ENCODE peak calls at places on chromosomes 2 and 18, in eight cellular contexts. Z is transverse colon, L is spleen, F is A549, D is ovary, H is sigmoid colon, I is body of pancreas, Y is right lobe of liver. B is an unnamed sample.
A peak's percentile ranks its signal among the peaks of the same experiment; 100 is the strongest.

GRCh38 chr2:17579605-17580318 is 39.3 kb downstream of the VSNL1 start:
- DNase-seq in I (no peak), H (no peak), Z (peak; percentile 39), Y (no peak), F (no peak), D (no peak), L (no peak), B (no peak)

GRCh38 chr2:1972948-1973347 is 228.6 kb upstream of the PXDN start:
- DNase-seq in D (no peak), F (no peak), L (no peak), H (no peak), I (no peak), Y (no peak), Z (no peak), B (no peak)

GRCh38 chr18:21272016-21272582 is 30.1 kb downstream of the GREB1L start:
- DNase-seq in L (no peak), D (no peak), F (no peak), Z (no peak), I (no peak), Y (no peak), H (no peak), B (no peak)

GRCh38 chr2:42217914-42218313 is 48.8 kb downstream of the EML4 start:
- DNase-seq in F (no peak), L (no peak), Y (no peak), H (no peak), D (no peak), I (no peak), Z (no peak), B (no peak)

GRCh38 chr2:130727286-130727924 is 1.5 kb upstream of the GPR148 start:
- DNase-seq in Z (peak; percentile 83), H (peak; percentile 87), I (peak; percentile 89), L (peak; percentile 92), D (peak; percentile 62), F (peak; percentile 32), Y (peak; percentile 69), B (peak; percentile 82)

GRCh38 chr2:55763721-55764120 is 70.1 kb upstream of the PNPT1 start:
- DNase-seq in H (no peak), D (no peak), F (no peak), Z (no peak), L (no peak), Y (no peak), I (no peak), B (no peak)

GRCh38 chr2:16014041-16014787 is 73.9 kb downstream of the MYCN start:
- DNase-seq in F (no peak), D (no peak), Z (peak; percentile 55), L (no peak), H (no peak), I (no peak), Y (no peak), B (no peak)

GRCh38 chr18:6520901-6521300 is 106.2 kb upstream of the L3MBTL4 start:
- DNase-seq in H (no peak), Y (no peak), F (no peak), I (no peak), D (no peak), L (no peak), Z (no peak), B (no peak)

GRCh38 chr2:222892321-222892720 is 31.5 kb downstream of the ACSL3 start:
- DNase-seq in I (no peak), Y (no peak), F (no peak), H (no peak), L (no peak), Z (no peak), D (no peak), B (no peak)

GRCh38 chr2:222887124-222887523 is 26.3 kb downstream of the ACSL3 start:
- DNase-seq in H (no peak), Z (no peak), D (no peak), F (no peak), I (no peak), Y (no peak), L (no peak), B (no peak)

GRCh38 chr2:222891890-222892289 is 31.1 kb downstream of the ACSL3 start:
- DNase-seq in Z (no peak), I (no peak), L (no peak), H (no peak), D (no peak), Y (no peak), F (no peak), B (no peak)

GRCh38 chr2:222884765-222885424 is 24.1 kb downstream of the ACSL3 start:
- DNase-seq in H (no peak), F (no peak), D (no peak), Z (no peak), L (no peak), I (no peak), Y (no peak), B (no peak)

GRCh38 chr2:222888716-222889115 is 27.9 kb downstream of the ACSL3 start:
- DNase-seq in Y (no peak), L (no peak), F (no peak), Z (no peak), I (no peak), H (no peak), D (no peak), B (no peak)
- H3K27ac ChIP-seq in Y (no peak overlapping the region), L (no peak overlapping the region), F (no peak overlapping the region), Z (no peak overlapping the region), I (no peak overlapping the region), H (no peak overlapping the region), D (no peak overlapping the region), B (no peak overlapping the region)

DNA sequence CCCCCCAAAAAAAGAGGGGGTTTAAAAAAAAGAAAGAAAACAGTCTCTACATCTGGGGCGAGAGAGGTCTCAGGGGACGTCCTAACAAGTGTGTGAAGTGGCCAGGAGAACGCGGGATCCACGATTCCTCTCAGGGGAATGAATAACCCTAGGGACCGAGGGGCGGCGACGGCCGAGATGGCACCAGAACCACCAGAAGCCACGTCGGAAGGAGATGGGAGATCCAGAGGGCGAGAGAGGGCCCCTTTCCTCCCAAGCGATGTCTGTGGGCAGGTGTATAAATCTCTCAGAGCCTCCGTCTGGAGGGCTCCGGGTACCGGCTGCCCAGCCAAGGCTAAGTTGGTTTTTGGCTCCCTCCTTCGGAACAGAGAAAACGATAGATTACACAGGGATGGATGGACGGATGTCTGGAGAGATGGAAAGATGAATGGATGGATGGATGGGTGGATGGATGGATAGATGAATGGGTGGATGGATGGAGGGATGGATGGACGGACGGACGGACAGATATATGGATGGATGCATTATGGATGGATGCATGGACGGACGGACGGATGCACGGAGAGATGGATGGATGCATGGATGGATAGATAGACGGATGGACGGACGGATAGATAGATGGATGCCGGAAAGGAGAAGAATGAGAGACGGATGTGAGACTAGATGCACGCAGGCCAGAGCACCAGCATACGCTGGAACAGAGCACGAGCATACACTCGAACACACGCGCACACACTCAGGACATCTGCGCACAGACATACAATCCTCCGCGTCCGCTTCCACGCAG is 1.6 kb downstream of the EPHA4 start:
- DNase-seq in F (no peak), L (no peak), Z (peak; percentile 18), H (no peak), D (peak; percentile 20), Y (no peak), I (peak; percentile 3), B (peak; percentile 31)
- TF ChIP-seq CTCF in F (no peak), L (no peak), Z (no peak), H (no peak), D (no peak), Y (no peak), I (no peak), B (no peak)

GRCh38 chr2:10811552-10811951 is 1.0 kb downstream of the PDIA6 start:
- DNase-seq in L (peak; percentile 75), F (no peak), Y (no peak), I (no peak), D (no peak), H (peak; percentile 56), Z (no peak), B (no peak)

GRCh38 chr2:10813085-10813748 is 632 bp upstream of the PDIA6 start:
- DNase-seq in Y (no peak), Z (no peak), I (no peak), L (no peak), F (no peak), H (peak; percentile 39), D (no peak), B (no peak)

GRCh38 chr2:10814142-10814541 is 1.6 kb upstream of the PDIA6 start:
- DNase-seq in L (peak; percentile 69), I (no peak), D (no peak), F (no peak), Y (no peak), H (peak; percentile 48), Z (no peak), B (no peak)

GRCh38 chr2:10810175-10811161 is 2.1 kb downstream of the PDIA6 start:
- DNase-seq in Y (no peak), D (no peak), L (no peak), F (no peak), I (no peak), H (peak; percentile 11), Z (no peak), B (no peak)

DNA sequence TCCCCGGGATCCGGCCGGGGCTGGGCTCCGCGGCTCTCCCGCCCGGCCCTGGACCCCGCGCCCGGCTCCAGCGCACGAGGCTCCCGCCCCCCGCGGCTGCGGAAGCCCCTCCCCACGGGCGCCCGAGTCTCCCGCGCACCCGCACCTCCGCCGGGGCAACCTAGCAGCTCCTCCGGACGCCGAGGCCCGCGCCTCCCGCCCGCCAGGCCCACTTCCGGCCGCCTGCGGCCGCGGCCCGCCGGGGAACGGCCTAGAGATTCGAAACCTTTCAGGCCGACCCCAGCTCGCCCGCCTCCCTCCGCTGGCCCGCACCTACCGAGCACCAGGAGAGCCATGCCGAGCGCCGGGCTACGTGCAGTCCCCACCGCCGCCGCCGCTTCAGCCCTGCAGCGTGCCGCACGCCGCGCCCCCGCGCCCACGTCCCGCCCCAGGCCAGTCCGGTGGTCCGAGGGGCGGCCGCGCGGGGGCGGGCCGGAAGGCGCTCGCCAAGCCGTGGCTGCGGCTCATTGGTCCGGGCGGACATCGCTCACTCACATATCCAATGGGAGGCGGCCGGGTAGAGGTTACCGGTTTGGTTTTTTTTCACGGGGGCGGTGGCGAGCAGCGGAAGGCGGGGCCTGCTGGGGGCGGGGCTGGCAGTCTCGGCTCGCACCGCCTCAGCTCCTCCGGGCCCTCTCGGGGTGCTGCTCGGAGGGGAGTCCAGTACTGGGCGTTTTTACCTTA is at the start of gene PDIA6:
- DNase-seq in I (peak; percentile 98), Y (peak; percentile 99), L (peak; percentile 97), Z (peak; percentile 98), H (peak; percentile 98), D (peak; percentile 98), F (peak; percentile 97), B (peak; percentile 97)
- TF ChIP-seq POLR2A in I (peak; percentile 70), Y (peak; percentile 95), L (no peak), Z (peak; percentile 58), H (no peak), D (peak; percentile 65), F (peak; percentile 76), B (peak; percentile 65)

GRCh38 chr2:27710176-27710575 is 46.5 kb downstream of the SLC4A1AP start:
- DNase-seq in Z (no peak), L (no peak), H (no peak), F (no peak), D (no peak), Y (no peak), I (no peak), B (no peak)

GRCh38 chr2:27708666-27709065 is 45.0 kb downstream of the SLC4A1AP start:
- DNase-seq in H (no peak), L (no peak), Z (no peak), F (no peak), Y (no peak), D (no peak), I (no peak), B (no peak)

GRCh38 chr2:27705851-27706622 is 42.3 kb downstream of the SLC4A1AP start:
- DNase-seq in Y (no peak), Z (peak; percentile 63), D (peak; percentile 79), I (peak; percentile 94), L (no peak), H (peak; percentile 75), F (peak; percentile 86), B (peak; percentile 83)

GRCh38 chr2:27708257-27708654 is 44.6 kb downstream of the SLC4A1AP start:
- DNase-seq in Y (no peak), D (no peak), I (no peak), L (no peak), H (no peak), F (no peak), Z (no peak), B (no peak)

GRCh38 chr2:27707462-27708256 is 44.0 kb downstream of the SLC4A1AP start:
- DNase-seq in H (no peak), I (no peak), L (no peak), Z (no peak), D (peak; percentile 81), Y (no peak), F (no peak), B (peak; percentile 27)
- H3K27ac ChIP-seq in H (peak overlapping the region; percentile 88), I (no peak overlapping the region), L (no peak overlapping the region), Z (no peak overlapping the region), D (peak overlapping the region; percentile 78), Y (no peak overlapping the region), F (peak overlapping the region; percentile 99), B (peak overlapping the region; percentile 80)